ENCODE peak calls at places on chromosomes 13 and 19, in four cellular contexts. Z is WTC11, L is GM12878, P is HepG2. K is an unnamed sample.

GRCh38 chr19:20238025-20238623 is 71.1 kb downstream of the ZNF486 start:
- DNase-seq in Z (peak), L (peak), P (no peak), K (peak)

GRCh38 chr19:1837625-1838105 is 10.6 kb downstream of the REXO1 start:
- DNase-seq in Z (peak), L (no peak), P (peak), K (peak)

GRCh38 chr19:18483119-18483518 is 38.8 kb downstream of the ELL start:
- DNase-seq in Z (no peak), L (no peak), P (no peak), K (no peak)

GRCh38 chr19:16627928-16628182 is 149 bp downstream of the MED26 start:
- DNase-seq in Z (no peak), L (no peak), P (no peak), K (no peak)

GRCh38 chr19:16069813-16070365 is 6.4 kb upstream of the TPM4 start:
- DNase-seq in Z (no peak), L (no peak), P (no peak), K (no peak)

GRCh38 chr19:4613258-4613751 is 26.0 kb upstream of the TNFAIP8L1 start:
- DNase-seq in Z (no peak), L (no peak), P (no peak), K (no peak)

GRCh38 chr13:34926513-34926912 is 15.6 kb upstream of the NBEA start:
- DNase-seq in Z (no peak), L (no peak), P (no peak), K (no peak)

GRCh38 chr13:19818223-19818842 is 35.6 kb upstream of the PSPC1 start:
- DNase-seq in Z (peak), L (no peak), P (peak), K (peak)

GRCh38 chr19:51359294-51359693 is 6.9 kb downstream of the ETFB start:
- DNase-seq in Z (no peak), L (no peak), P (no peak), K (no peak)

GRCh38 chr13:18961383-18962117 is 220.1 kb downstream of the TUBA3C start:
- DNase-seq in Z (no peak), L (no peak), P (no peak), K (no peak)

DNA sequence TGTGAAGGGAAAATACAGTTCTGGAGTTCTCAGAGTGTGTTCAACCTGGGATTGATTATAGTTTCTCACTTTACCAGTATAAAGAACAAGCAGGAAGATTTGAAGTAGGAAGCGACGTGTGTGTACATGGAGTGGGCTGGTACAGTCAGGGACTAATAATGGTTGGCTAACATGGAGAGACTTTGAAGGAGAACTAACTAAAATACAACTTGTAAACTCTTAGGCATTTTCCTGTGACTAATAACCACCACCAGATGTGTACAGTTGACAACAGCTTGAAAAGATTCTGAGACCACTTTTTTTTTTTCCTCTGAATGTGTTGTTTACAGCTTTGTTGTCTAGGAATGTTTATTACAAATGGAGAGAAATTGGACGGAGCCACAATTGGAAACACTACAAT is 58.3 kb downstream of the POSTN start:
- DNase-seq in Z (no peak), L (no peak), P (no peak), K (no peak)
- TF ChIP-seq NR2C2 in Z (no peak), L (no peak), P (no peak), K (no peak)

DNA sequence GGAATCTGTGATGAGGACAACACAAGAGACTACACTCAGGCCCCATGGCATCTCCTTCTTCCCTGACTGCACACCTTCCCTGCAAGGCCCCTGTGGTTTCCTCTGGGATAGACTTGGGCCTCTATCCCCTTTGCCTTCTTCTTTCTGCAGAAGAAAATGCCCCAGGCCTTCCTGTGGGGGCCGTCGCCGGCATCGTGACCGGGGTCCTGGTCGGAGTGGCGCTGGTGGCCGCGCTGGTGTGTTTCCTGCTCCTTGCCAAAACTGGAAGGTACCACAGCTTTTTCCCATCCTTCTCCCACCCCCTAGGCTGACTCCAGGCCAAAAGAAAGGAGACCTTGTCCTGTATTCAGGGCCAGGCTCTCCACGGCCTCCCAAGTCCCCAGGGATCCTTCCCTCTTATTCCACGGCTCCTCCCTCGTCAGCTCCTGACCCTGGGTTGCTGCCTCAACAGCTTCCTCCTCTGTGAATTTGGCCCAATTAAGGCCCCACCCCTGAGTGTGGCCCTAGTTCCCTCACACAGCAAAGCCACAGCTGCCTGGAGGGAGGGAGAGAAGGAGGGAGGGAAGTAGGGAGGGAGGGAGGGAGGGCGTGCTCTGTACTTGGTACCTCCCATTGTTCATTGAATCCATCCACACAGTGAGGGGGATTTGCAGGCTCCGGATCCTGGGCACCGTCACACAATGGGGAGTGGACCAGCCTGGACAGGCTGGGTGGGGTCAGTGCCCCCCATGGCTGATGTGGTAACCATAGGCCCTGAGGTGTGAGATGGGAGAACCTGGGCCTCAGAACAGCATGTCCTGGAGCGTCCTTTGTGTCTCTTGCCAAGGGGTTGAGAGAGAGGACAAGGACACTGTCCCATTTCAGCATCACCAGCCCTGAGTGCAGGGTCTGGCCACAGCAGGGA is 12.5 kb downstream of the CEACAM3 start:
- DNase-seq in Z (no peak), L (no peak), P (no peak), K (peak)
- TF ChIP-seq NR2C2 in Z (no peak), L (no peak), P (no peak), K (no peak)

GRCh38 chr19:36213793-36214387 is 575 bp downstream of the ZNF565 start:
- DNase-seq in Z (no peak), L (no peak), P (no peak), K (no peak)
- TF ChIP-seq NR2C2 in Z (no peak), L (no peak), P (no peak), K (no peak)

GRCh38 chr19:41811036-41811435 is 14.6 kb downstream of the CEACAM3 start:
- DNase-seq in Z (no peak), L (no peak), P (no peak), K (no peak)
- TF ChIP-seq NR2C2 in Z (no peak), L (no peak), P (no peak), K (no peak)